ENCODE peak calls at places on chromosomes 16 and 17, in seven cellular contexts. P is psoas muscle; A is heart left ventricle; X is SJCRH30; Z is naive thymus-derived CD4-positive, alpha-beta T cell; Q is adrenal gland; E is PC-3. Y is an unnamed sample.
A peak's percentile ranks its signal among the peaks of the same experiment; 100 is the strongest.

GRCh38 chr17:10420811-10421210 is 939 bp downstream of the MYH8 start:
- DNase-seq in P (no peak), A (no peak), X (peak; percentile 21), Z (no peak), Q (no peak), E (no peak), Y (no peak)

GRCh38 chr17:6786618-6787017 is 10.6 kb downstream of the FBXO39 start:
- DNase-seq in P (no peak), A (no peak), X (no peak), Z (no peak), Q (no peak), E (peak; percentile 58), Y (peak; percentile 22)

GRCh38 chr17:40323731-40324650 is 15.0 kb downstream of the RARA start:
- DNase-seq in P (peak; percentile 76), A (peak; percentile 89), X (no peak), Z (peak; percentile 60), Q (peak; percentile 87), E (peak; percentile 35), Y (no peak)

GRCh38 chr16:52383640-52384292 is 163.2 kb downstream of the TOX3 start:
- DNase-seq in P (no peak), A (no peak), X (peak; percentile 69), Z (no peak), Q (no peak), E (no peak), Y (no peak)

GRCh38 chr16:20298452-20298851 is 28.9 kb downstream of the GP2 start:
- DNase-seq in P (no peak), A (no peak), X (no peak), Z (no peak), Q (no peak), E (no peak), Y (no peak)

GRCh38 chr16:14092579-14092978 is 21.5 kb downstream of the MRTFB start:
- DNase-seq in P (no peak), A (no peak), X (no peak), Z (no peak), Q (no peak), E (no peak), Y (no peak)

GRCh38 chr17:40177275-40177874 is at the start of gene RAPGEFL1:
- DNase-seq in P (peak; percentile 82), A (peak; percentile 72), X (no peak), Z (peak; percentile 81), Q (peak; percentile 83), E (no peak), Y (peak; percentile 79)

GRCh38 chr17:81386141-81386645 is 9.1 kb upstream of the BAHCC1 start:
- DNase-seq in P (no peak), A (no peak), X (peak; percentile 77), Z (no peak), Q (no peak), E (no peak), Y (peak; percentile 32)

GRCh38 chr16:1793578-1794220 is at the start of gene IGFALS:
- DNase-seq in P (no peak), A (no peak), X (no peak), Z (no peak), Q (no peak), E (no peak), Y (no peak)

GRCh38 chr17:72400488-72400827 is 279.6 kb downstream of the SOX9 start:
- DNase-seq in P (no peak), A (no peak), X (no peak), Z (no peak), Q (no peak), E (no peak), Y (no peak)

GRCh38 chr17:4448197-4448980 is 14.6 kb downstream of the SPNS3 start:
- DNase-seq in P (no peak), A (no peak), X (no peak), Z (no peak), Q (no peak), E (no peak), Y (no peak)

GRCh38 chr16:19143241-19143640 is 24.8 kb upstream of the SYT17 start:
- DNase-seq in P (no peak), A (no peak), X (no peak), Z (no peak), Q (no peak), E (no peak), Y (no peak)

GRCh38 chr16:414395-415169 is 10.9 kb upstream of the RAB11FIP3 start:
- DNase-seq in P (no peak), A (no peak), X (no peak), Z (no peak), Q (no peak), E (no peak), Y (no peak)

GRCh38 chr17:46818319-46818928 is at the start of gene WNT3:
- DNase-seq in P (no peak), A (no peak), X (no peak), Z (peak; percentile 47), Q (no peak), E (no peak), Y (peak; percentile 28)

GRCh38 chr17:69967910-69968411 is 107.1 kb upstream of the KCNJ16 start:
- DNase-seq in P (no peak), A (no peak), X (no peak), Z (no peak), Q (no peak), E (no peak), Y (peak; percentile 89)

GRCh38 chr17:70763018-70763417 is 593.7 kb downstream of the KCNJ2 start:
- DNase-seq in P (no peak), A (no peak), X (no peak), Z (no peak), Q (no peak), E (no peak), Y (no peak)

GRCh38 chr17:17443173-17443572 is 33.6 kb upstream of the MED9 start:
- DNase-seq in P (no peak), A (no peak), X (no peak), Z (no peak), Q (no peak), E (peak; percentile 24), Y (peak; percentile 49)

GRCh38 chr17:1709403-1709891 is 730 bp downstream of the TLCD2 start:
- DNase-seq in P (peak; percentile 48), A (peak; percentile 35), X (no peak), Z (no peak), Q (peak; percentile 75), E (no peak), Y (peak; percentile 36)

GRCh38 chr17:41655611-41656111 is 31.3 kb upstream of the KRT17 start:
- DNase-seq in P (peak; percentile 50), A (peak; percentile 13), X (no peak), Z (no peak), Q (peak; percentile 64), E (peak; percentile 50), Y (no peak)

GRCh38 chr17:19596869-19597268 is 51.7 kb upstream of the ALDH3A2 start:
- DNase-seq in P (no peak), A (no peak), X (no peak), Z (no peak), Q (no peak), E (no peak), Y (no peak)

GRCh38 chr17:77444653-77445029 is 303.9 kb downstream of the SEC14L1 start:
- DNase-seq in P (no peak), A (peak; percentile 76), X (peak; percentile 51), Z (no peak), Q (no peak), E (no peak), Y (no peak)

DNA sequence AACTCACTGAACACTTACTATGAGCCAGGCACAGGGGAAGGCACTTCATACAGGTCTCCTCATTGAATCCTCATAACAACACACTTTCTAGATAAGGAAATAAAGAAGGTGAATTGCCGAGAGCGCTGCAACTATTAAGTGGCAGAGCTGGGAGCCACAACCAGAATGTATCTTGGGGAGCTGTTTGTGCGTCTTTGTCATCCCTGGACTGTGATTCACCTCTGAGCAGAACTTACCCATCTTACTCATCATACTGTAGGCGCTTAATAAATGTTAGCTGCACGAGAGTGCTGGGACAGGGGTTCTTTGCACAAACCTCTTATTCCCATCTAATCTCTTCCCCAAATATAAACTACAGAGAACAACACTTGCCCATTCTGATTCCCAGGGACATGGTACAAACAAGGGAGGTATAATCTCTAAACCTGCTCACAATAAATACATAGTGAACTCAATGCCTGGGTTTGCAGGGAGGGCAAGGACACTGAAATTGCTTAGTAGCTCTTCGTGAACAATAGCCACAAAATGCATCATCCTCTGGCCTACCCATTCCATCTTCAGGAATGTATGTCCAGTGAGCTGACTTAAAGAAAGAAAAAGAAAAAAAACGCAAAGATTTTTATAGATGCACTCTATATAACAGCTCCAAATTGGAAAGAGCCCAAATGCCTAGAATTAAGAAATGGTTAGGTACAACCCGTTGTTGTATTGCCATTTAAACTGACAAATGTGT is 43.0 kb downstream of the MYO18A start:
- DNase-seq in P (no peak), A (no peak), X (no peak), Z (no peak), Q (no peak), E (peak; percentile 9), Y (no peak)
- H3K4me1 ChIP-seq in P (peaks cover 80% of the 10 kb centered on the region), A (peaks cover 47% of the 10 kb centered on the region), X (peaks cover 45% of the 10 kb centered on the region), Z (peaks cover 33% of the 10 kb centered on the region), Q (peaks cover 11% of the 10 kb centered on the region), E (peaks cover 34% of the 10 kb centered on the region), Y (peaks cover 52% of the 10 kb centered on the region)

GRCh38 chr16:87044031-87044380 is 273.2 kb downstream of the C16orf95 start:
- DNase-seq in P (no peak), A (no peak), X (no peak), Z (no peak), Q (no peak), E (peak; percentile 37), Y (no peak)
- H3K9me3 ChIP-seq in P (no peaks in the 10 kb centered on the region), A (no peaks in the 10 kb centered on the region), X (no peaks in the 10 kb centered on the region), Z (no peaks in the 10 kb centered on the region), Q (no peaks in the 10 kb centered on the region), E (no peaks in the 10 kb centered on the region), Y (no peaks in the 10 kb centered on the region)

DNA sequence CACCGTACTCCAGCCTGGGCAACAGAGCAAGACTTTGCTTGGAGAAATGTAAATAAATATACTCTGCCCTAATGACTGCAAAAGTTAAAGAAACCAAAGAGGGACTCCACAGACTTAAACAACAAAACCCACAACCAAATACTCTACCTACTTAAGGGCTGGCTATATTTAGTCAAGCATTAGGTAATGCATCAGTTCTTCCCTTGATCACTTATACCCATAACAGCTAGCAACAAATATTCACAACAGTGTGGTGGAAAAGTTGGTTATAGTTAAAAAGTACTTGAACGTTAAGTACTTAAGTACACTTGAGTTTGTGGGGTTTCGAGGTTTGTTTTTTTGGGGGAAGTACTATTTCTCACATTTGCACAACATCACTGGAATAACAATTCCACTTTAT is 5.4 kb upstream of the HEXIM2 start:
- DNase-seq in P (no peak), A (no peak), X (no peak), Z (no peak), Q (no peak), E (no peak), Y (no peak)
- H3K4me1 ChIP-seq in P (peaks cover 53% of the 10 kb centered on the region), A (peaks cover 23% of the 10 kb centered on the region), X (peaks cover 6% of the 10 kb centered on the region), Z (peaks cover 28% of the 10 kb centered on the region), Q (peaks cover 34% of the 10 kb centered on the region), E (peaks cover 43% of the 10 kb centered on the region), Y (peaks cover 32% of the 10 kb centered on the region)

GRCh38 chr17:44063704-44064639 is 2.5 kb downstream of the LSM12 start:
- DNase-seq in P (no peak), A (no peak), X (no peak), Z (no peak), Q (no peak), E (no peak), Y (no peak)

GRCh38 chr17:44062871-44063270 is 3.6 kb downstream of the LSM12 start:
- DNase-seq in P (no peak), A (no peak), X (no peak), Z (no peak), Q (no peak), E (no peak), Y (no peak)

GRCh38 chr17:44066204-44066930 is at the start of gene LSM12:
- DNase-seq in P (peak; percentile 94), A (peak; percentile 91), X (peak; percentile 94), Z (peak; percentile 94), Q (peak; percentile 92), E (peak; percentile 98), Y (peak; percentile 96)

GRCh38 chr17:44067547-44067945 is 1.1 kb upstream of the LSM12 start:
- DNase-seq in P (no peak), A (no peak), X (no peak), Z (no peak), Q (no peak), E (no peak), Y (no peak)

GRCh38 chr17:44065668-44066203 is 735 bp downstream of the LSM12 start:
- DNase-seq in P (no peak), A (no peak), X (no peak), Z (no peak), Q (no peak), E (peak; percentile 20), Y (peak; percentile 39)
- H3K9me3 ChIP-seq in P (no peaks in the 10 kb centered on the region), A (no peaks in the 10 kb centered on the region), X (no peaks in the 10 kb centered on the region), Z (no peaks in the 10 kb centered on the region), Q (no peaks in the 10 kb centered on the region), E (no peaks in the 10 kb centered on the region), Y (no peaks in the 10 kb centered on the region)